ENCODE peak calls at places on chromosomes 3 and 15, in six cellular contexts. One of them, this sample, is unnamed. For H3K4me1 and H3K36me3, the result is how much of the 10 kb centered on the place peaks cover.

GRCh38 chr15:100596792-100597191 is 5.2 kb downstream of the LINS1 start:
- DNase-seq in CD8-positive, alpha-beta T cell: peak
- DNase-seq in thoracic aorta: peak
- DNase-seq in lower lobe of right lung: peak
- DNase-seq in IMR-90: no peak
- DNase-seq in lung: peak
- DNase-seq in this sample: no peak

GRCh38 chr3:111989061-111989678 is 9.6 kb upstream of the TAGLN3 start:
- DNase-seq in CD8-positive, alpha-beta T cell: no peak
- DNase-seq in thoracic aorta: no peak
- DNase-seq in lower lobe of right lung: no peak
- DNase-seq in IMR-90: peak
- DNase-seq in lung: no peak
- DNase-seq in this sample: no peak

GRCh38 chr3:78666458-78666800 is 1101.4 kb downstream of the ROBO1 start:
- DNase-seq in CD8-positive, alpha-beta T cell: no peak
- DNase-seq in thoracic aorta: no peak
- DNase-seq in lower lobe of right lung: no peak
- DNase-seq in IMR-90: peak
- DNase-seq in lung: no peak
- DNase-seq in this sample: no peak

GRCh38 chr3:123404391-123404790 is 44.5 kb downstream of the ADCY5 start:
- DNase-seq in CD8-positive, alpha-beta T cell: no peak
- DNase-seq in thoracic aorta: no peak
- DNase-seq in lower lobe of right lung: no peak
- DNase-seq in IMR-90: no peak
- DNase-seq in lung: no peak
- DNase-seq in this sample: no peak

GRCh38 chr3:158709666-158710083 is 22.6 kb downstream of the RARRES1 start:
- DNase-seq in CD8-positive, alpha-beta T cell: no peak
- DNase-seq in thoracic aorta: no peak
- DNase-seq in lower lobe of right lung: no peak
- DNase-seq in IMR-90: peak
- DNase-seq in lung: no peak
- DNase-seq in this sample: no peak

GRCh38 chr15:58595516-58596238 is 153.8 kb downstream of the ADAM10 start:
- DNase-seq in CD8-positive, alpha-beta T cell: no peak
- DNase-seq in thoracic aorta: no peak
- DNase-seq in lower lobe of right lung: no peak
- DNase-seq in IMR-90: no peak
- DNase-seq in lung: no peak
- DNase-seq in this sample: no peak

GRCh38 chr3:30282052-30282708 is 324.2 kb upstream of the TGFBR2 start:
- DNase-seq in CD8-positive, alpha-beta T cell: no peak
- DNase-seq in thoracic aorta: peak
- DNase-seq in lower lobe of right lung: no peak
- DNase-seq in IMR-90: peak
- DNase-seq in lung: no peak
- DNase-seq in this sample: no peak

GRCh38 chr3:129793356-129793755 is 100.2 kb downstream of the TMCC1 start:
- DNase-seq in CD8-positive, alpha-beta T cell: no peak
- DNase-seq in thoracic aorta: no peak
- DNase-seq in lower lobe of right lung: no peak
- DNase-seq in IMR-90: no peak
- DNase-seq in lung: no peak
- DNase-seq in this sample: no peak

GRCh38 chr15:71443538-71443937 is 328.3 kb downstream of the THSD4 start:
- DNase-seq in CD8-positive, alpha-beta T cell: no peak
- DNase-seq in thoracic aorta: no peak
- DNase-seq in lower lobe of right lung: peak
- DNase-seq in IMR-90: peak
- DNase-seq in lung: peak
- DNase-seq in this sample: peak

GRCh38 chr15:63381301-63382192 is at the start of gene CA12:
- DNase-seq in CD8-positive, alpha-beta T cell: no peak
- DNase-seq in thoracic aorta: no peak
- DNase-seq in lower lobe of right lung: peak
- DNase-seq in IMR-90: peak
- DNase-seq in lung: no peak
- DNase-seq in this sample: peak

GRCh38 chr15:78392430-78392829 is 45.6 kb upstream of the IREB2 start:
- DNase-seq in CD8-positive, alpha-beta T cell: no peak
- DNase-seq in thoracic aorta: no peak
- DNase-seq in lower lobe of right lung: no peak
- DNase-seq in IMR-90: no peak
- DNase-seq in lung: no peak
- DNase-seq in this sample: peak

GRCh38 chr3:143327388-143327787 is 207.8 kb downstream of the CHST2 start:
- DNase-seq in CD8-positive, alpha-beta T cell: no peak
- DNase-seq in thoracic aorta: no peak
- DNase-seq in lower lobe of right lung: no peak
- DNase-seq in IMR-90: no peak
- DNase-seq in lung: no peak
- DNase-seq in this sample: no peak

GRCh38 chr3:102258666-102259227 is 176.1 kb upstream of the ZPLD1 start:
- DNase-seq in CD8-positive, alpha-beta T cell: no peak
- DNase-seq in thoracic aorta: no peak
- DNase-seq in lower lobe of right lung: no peak
- DNase-seq in IMR-90: no peak
- DNase-seq in lung: no peak
- DNase-seq in this sample: no peak

GRCh38 chr3:190741788-190742187 is 120.7 kb downstream of the GMNC start:
- DNase-seq in CD8-positive, alpha-beta T cell: no peak
- DNase-seq in thoracic aorta: no peak
- DNase-seq in lower lobe of right lung: no peak
- DNase-seq in IMR-90: no peak
- DNase-seq in lung: no peak
- DNase-seq in this sample: no peak

GRCh38 chr3:27081566-27081965 is 287.6 kb downstream of the NEK10 start:
- DNase-seq in CD8-positive, alpha-beta T cell: no peak
- DNase-seq in thoracic aorta: no peak
- DNase-seq in lower lobe of right lung: no peak
- DNase-seq in IMR-90: no peak
- DNase-seq in lung: no peak
- DNase-seq in this sample: no peak

GRCh38 chr3:163971861-163972260 is 1106.4 kb downstream of the SI start:
- DNase-seq in CD8-positive, alpha-beta T cell: no peak
- DNase-seq in thoracic aorta: no peak
- DNase-seq in lower lobe of right lung: no peak
- DNase-seq in IMR-90: no peak
- DNase-seq in lung: no peak
- DNase-seq in this sample: no peak

GRCh38 chr3:25235471-25235870 is 192.6 kb upstream of the RARB start:
- DNase-seq in CD8-positive, alpha-beta T cell: no peak
- DNase-seq in thoracic aorta: no peak
- DNase-seq in lower lobe of right lung: no peak
- DNase-seq in IMR-90: no peak
- DNase-seq in lung: no peak
- DNase-seq in this sample: no peak

GRCh38 chr3:16474304-16474703 is 39.2 kb downstream of the RFTN1 start:
- DNase-seq in CD8-positive, alpha-beta T cell: no peak
- DNase-seq in thoracic aorta: no peak
- DNase-seq in lower lobe of right lung: no peak
- DNase-seq in IMR-90: peak
- DNase-seq in lung: no peak
- DNase-seq in this sample: no peak

GRCh38 chr15:41827290-41827879 is 507 bp upstream of the JMJD7 start:
- DNase-seq in CD8-positive, alpha-beta T cell: no peak
- DNase-seq in thoracic aorta: no peak
- DNase-seq in lower lobe of right lung: no peak
- DNase-seq in IMR-90: no peak
- DNase-seq in lung: no peak
- DNase-seq in this sample: no peak

GRCh38 chr15:59794229-59794886 is 105.2 kb upstream of the BNIP2 start:
- DNase-seq in CD8-positive, alpha-beta T cell: no peak
- DNase-seq in thoracic aorta: no peak
- DNase-seq in lower lobe of right lung: no peak
- DNase-seq in IMR-90: no peak
- DNase-seq in lung: no peak
- DNase-seq in this sample: no peak

GRCh38 chr15:44137750-44138149 is 57.3 kb downstream of the FRMD5 start:
- DNase-seq in CD8-positive, alpha-beta T cell: no peak
- DNase-seq in thoracic aorta: no peak
- DNase-seq in lower lobe of right lung: no peak
- DNase-seq in IMR-90: peak
- DNase-seq in lung: no peak
- DNase-seq in this sample: no peak

GRCh38 chr3:47065058-47065457 is 85.6 kb downstream of the NBEAL2 start:
- DNase-seq in CD8-positive, alpha-beta T cell: no peak
- DNase-seq in thoracic aorta: no peak
- DNase-seq in lower lobe of right lung: no peak
- DNase-seq in IMR-90: no peak
- DNase-seq in lung: no peak
- DNase-seq in this sample: no peak

DNA sequence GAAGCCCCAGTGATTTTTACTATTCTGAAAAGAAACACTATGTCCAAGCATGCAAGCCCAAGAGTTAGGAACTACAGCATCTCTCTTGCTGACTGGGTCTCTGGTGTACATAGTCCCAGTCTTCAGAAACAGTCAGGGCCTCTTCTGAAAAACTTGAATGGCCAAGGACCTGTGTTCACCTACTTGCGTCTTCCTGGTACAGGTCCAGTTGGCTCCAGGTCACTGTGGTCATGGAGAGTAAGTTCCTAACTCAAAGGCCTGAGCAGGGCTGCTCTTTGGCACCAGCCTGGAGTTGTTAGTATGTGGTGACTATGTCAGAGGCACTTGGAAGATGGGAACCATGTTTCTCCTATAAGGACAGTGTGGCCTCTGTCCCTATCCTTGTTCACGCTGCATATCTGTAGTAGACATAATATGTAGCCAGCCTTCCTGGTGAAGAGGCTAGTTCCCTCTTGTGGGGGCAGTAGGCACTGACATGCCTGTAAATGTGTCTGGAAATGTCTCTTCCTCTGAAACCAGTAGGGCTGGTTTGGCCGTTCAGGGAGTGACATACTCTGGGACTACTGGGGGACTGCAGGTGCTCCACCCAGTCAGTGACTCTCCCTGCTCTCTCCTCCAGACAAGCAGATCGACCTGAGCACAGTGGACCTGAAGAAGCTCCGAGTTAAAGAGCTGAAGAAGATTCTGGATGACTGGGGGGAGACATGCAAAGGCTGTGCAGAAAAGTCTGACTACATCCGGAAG is 2.6 kb upstream of the RBM15B start:
- DNase-seq in CD8-positive, alpha-beta T cell: no peak
- DNase-seq in thoracic aorta: no peak
- DNase-seq in lower lobe of right lung: no peak
- DNase-seq in IMR-90: peak
- DNase-seq in lung: peak
- DNase-seq in this sample: peak
- TF ChIP-seq CTCF in CD8-positive, alpha-beta T cell: no peak
- TF ChIP-seq CTCF in thoracic aorta: no peak
- TF ChIP-seq CTCF in lower lobe of right lung: peak
- TF ChIP-seq CTCF in IMR-90: peak
- TF ChIP-seq CTCF in lung: no peak
- TF ChIP-seq CTCF in this sample: peak

DNA sequence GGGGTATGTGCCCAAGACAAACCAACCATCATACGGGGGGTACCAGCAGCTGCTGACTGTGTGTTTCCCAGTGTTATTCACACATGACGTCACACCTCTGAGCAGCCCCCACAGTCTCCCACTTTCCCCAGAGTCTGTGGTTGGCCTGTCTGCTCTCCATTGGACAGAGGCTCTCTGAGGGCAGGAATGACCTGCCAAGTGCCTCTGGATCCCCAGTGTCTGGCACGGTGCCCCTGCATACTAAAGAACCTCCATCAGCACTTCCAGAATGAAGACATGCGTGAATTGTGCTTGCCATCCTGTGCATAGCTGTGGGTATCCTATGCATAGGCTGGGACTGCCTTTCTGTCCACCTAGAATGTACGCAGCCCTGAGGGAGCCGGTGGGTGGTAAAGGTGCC is 3.5 kb upstream of the CCDC9B start:
- DNase-seq in CD8-positive, alpha-beta T cell: no peak
- DNase-seq in thoracic aorta: no peak
- DNase-seq in lower lobe of right lung: no peak
- DNase-seq in IMR-90: peak
- DNase-seq in lung: no peak
- DNase-seq in this sample: no peak
- H3K4me1 ChIP-seq in CD8-positive, alpha-beta T cell: under half
- H3K4me1 ChIP-seq in thoracic aorta: under half
- H3K4me1 ChIP-seq in lower lobe of right lung: half or more
- H3K4me1 ChIP-seq in IMR-90: under half
- H3K4me1 ChIP-seq in lung: under half
- H3K4me1 ChIP-seq in this sample: half or more

GRCh38 chr15:99106417-99107220 is 1.7 kb downstream of the SYNM start:
- DNase-seq in CD8-positive, alpha-beta T cell: no peak
- DNase-seq in thoracic aorta: no peak
- DNase-seq in lower lobe of right lung: peak
- DNase-seq in IMR-90: peak
- DNase-seq in lung: no peak
- DNase-seq in this sample: peak

GRCh38 chr15:99109555-99110021 is 4.7 kb downstream of the SYNM start:
- DNase-seq in CD8-positive, alpha-beta T cell: no peak
- DNase-seq in thoracic aorta: no peak
- DNase-seq in lower lobe of right lung: peak
- DNase-seq in IMR-90: no peak
- DNase-seq in lung: no peak
- DNase-seq in this sample: no peak

GRCh38 chr15:99110093-99110492 is 5.2 kb downstream of the SYNM start:
- DNase-seq in CD8-positive, alpha-beta T cell: no peak
- DNase-seq in thoracic aorta: no peak
- DNase-seq in lower lobe of right lung: peak
- DNase-seq in IMR-90: no peak
- DNase-seq in lung: no peak
- DNase-seq in this sample: no peak

GRCh38 chr15:99110581-99111320 is 5.9 kb downstream of the SYNM start:
- DNase-seq in CD8-positive, alpha-beta T cell: no peak
- DNase-seq in thoracic aorta: no peak
- DNase-seq in lower lobe of right lung: no peak
- DNase-seq in IMR-90: peak
- DNase-seq in lung: no peak
- DNase-seq in this sample: no peak

DNA sequence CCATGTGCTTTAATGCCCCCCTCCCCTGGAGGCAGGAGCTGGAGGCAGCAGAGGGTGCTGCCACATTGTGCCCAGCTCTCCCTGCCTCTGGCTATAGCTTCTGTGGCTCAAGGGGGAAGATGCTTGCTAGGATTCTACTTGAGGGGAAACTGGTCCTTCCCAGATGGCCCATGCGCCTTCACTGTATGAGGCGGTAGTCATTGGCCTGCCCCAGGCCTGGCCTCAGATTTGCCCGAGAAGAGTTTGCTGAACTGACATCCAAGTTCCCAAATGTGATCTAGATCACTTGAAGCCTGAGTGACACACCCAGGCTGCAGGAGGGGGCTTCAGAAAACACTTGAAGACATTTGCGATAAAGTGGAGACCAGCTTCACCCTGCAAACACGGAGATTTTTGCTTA is 4.1 kb downstream of the SYNM start:
- DNase-seq in CD8-positive, alpha-beta T cell: no peak
- DNase-seq in thoracic aorta: no peak
- DNase-seq in lower lobe of right lung: peak
- DNase-seq in IMR-90: no peak
- DNase-seq in lung: no peak
- DNase-seq in this sample: no peak
- H3K36me3 ChIP-seq in CD8-positive, alpha-beta T cell: under half
- H3K36me3 ChIP-seq in thoracic aorta: under half
- H3K36me3 ChIP-seq in lower lobe of right lung: under half
- H3K36me3 ChIP-seq in IMR-90: under half
- H3K36me3 ChIP-seq in lung: under half
- H3K36me3 ChIP-seq in this sample: under half

GRCh38 chr3:8942746-8943488 is 20.4 kb downstream of the RAD18 start:
- DNase-seq in CD8-positive, alpha-beta T cell: no peak
- DNase-seq in thoracic aorta: no peak
- DNase-seq in lower lobe of right lung: no peak
- DNase-seq in IMR-90: no peak
- DNase-seq in lung: no peak
- DNase-seq in this sample: no peak
- TF ChIP-seq CTCF in CD8-positive, alpha-beta T cell: no peak
- TF ChIP-seq CTCF in thoracic aorta: no peak
- TF ChIP-seq CTCF in lower lobe of right lung: no peak
- TF ChIP-seq CTCF in IMR-90: no peak
- TF ChIP-seq CTCF in lung: no peak
- TF ChIP-seq CTCF in this sample: no peak

This sample was measured in mucosa of descending colon.